ENCODE peak calls at places on chromosome 20, in five cellular contexts. One of them, this sample, is unnamed.

GRCh38 chr20:10902836-10903410 is 229.1 kb upstream of the JAG1 start:
- DNase-seq in OCI-LY7: no peak
- DNase-seq in transverse colon: no peak
- DNase-seq in choroid plexus epithelial cell: peak
- DNase-seq in dorsolateral prefrontal cortex: no peak
- DNase-seq in this sample: peak

GRCh38 chr20:61220131-61220530 is 31.9 kb upstream of the CDH4 start:
- DNase-seq in transverse colon: no peak
- DNase-seq in dorsolateral prefrontal cortex: no peak
- DNase-seq in choroid plexus epithelial cell: no peak
- DNase-seq in OCI-LY7: no peak
- DNase-seq in this sample: no peak

GRCh38 chr20:45904583-45905504 is 7.1 kb downstream of the PLTP start:
- DNase-seq in OCI-LY7: no peak
- DNase-seq in transverse colon: no peak
- DNase-seq in dorsolateral prefrontal cortex: no peak
- DNase-seq in choroid plexus epithelial cell: no peak
- DNase-seq in this sample: no peak

GRCh38 chr20:56540415-56540814 is 7.4 kb downstream of the FAM209B start:
- DNase-seq in OCI-LY7: no peak
- DNase-seq in choroid plexus epithelial cell: peak
- DNase-seq in dorsolateral prefrontal cortex: no peak
- DNase-seq in transverse colon: no peak
- DNase-seq in this sample: peak

GRCh38 chr20:38275815-38276550 is 15.4 kb upstream of the KIAA1755 start:
- DNase-seq in OCI-LY7: no peak
- DNase-seq in choroid plexus epithelial cell: peak
- DNase-seq in transverse colon: no peak
- DNase-seq in dorsolateral prefrontal cortex: no peak
- DNase-seq in this sample: peak

GRCh38 chr20:301886-302848 is 4.8 kb downstream of the ZCCHC3 start:
- DNase-seq in OCI-LY7: no peak
- DNase-seq in dorsolateral prefrontal cortex: no peak
- DNase-seq in transverse colon: no peak
- DNase-seq in choroid plexus epithelial cell: no peak
- DNase-seq in this sample: no peak

GRCh38 chr20:56706867-56707360 is 77.8 kb downstream of the TFAP2C start:
- DNase-seq in dorsolateral prefrontal cortex: no peak
- DNase-seq in choroid plexus epithelial cell: no peak
- DNase-seq in OCI-LY7: no peak
- DNase-seq in transverse colon: no peak
- DNase-seq in this sample: peak

GRCh38 chr20:35643045-35643444 is 21.7 kb downstream of the CPNE1 start:
- DNase-seq in OCI-LY7: no peak
- DNase-seq in transverse colon: no peak
- DNase-seq in dorsolateral prefrontal cortex: no peak
- DNase-seq in choroid plexus epithelial cell: no peak
- DNase-seq in this sample: no peak

GRCh38 chr20:38447931-38448675 is 13.0 kb upstream of the SNHG17 start:
- DNase-seq in transverse colon: no peak
- DNase-seq in dorsolateral prefrontal cortex: no peak
- DNase-seq in OCI-LY7: peak
- DNase-seq in choroid plexus epithelial cell: no peak
- DNase-seq in this sample: no peak

GRCh38 chr20:49929142-49929494 is 7.1 kb upstream of the RNF114 start:
- DNase-seq in dorsolateral prefrontal cortex: no peak
- DNase-seq in transverse colon: peak
- DNase-seq in OCI-LY7: no peak
- DNase-seq in choroid plexus epithelial cell: no peak
- DNase-seq in this sample: no peak

GRCh38 chr20:1334370-1334731 is 5.4 kb upstream of the SDCBP2 start:
- DNase-seq in transverse colon: no peak
- DNase-seq in dorsolateral prefrontal cortex: no peak
- DNase-seq in choroid plexus epithelial cell: no peak
- DNase-seq in OCI-LY7: no peak
- DNase-seq in this sample: no peak

GRCh38 chr20:15119852-15120251 is 782.4 kb upstream of the FLRT3 start:
- DNase-seq in transverse colon: no peak
- DNase-seq in choroid plexus epithelial cell: no peak
- DNase-seq in dorsolateral prefrontal cortex: no peak
- DNase-seq in OCI-LY7: no peak
- DNase-seq in this sample: no peak

GRCh38 chr20:15122613-15123012 is 785.2 kb upstream of the FLRT3 start:
- DNase-seq in dorsolateral prefrontal cortex: no peak
- DNase-seq in choroid plexus epithelial cell: no peak
- DNase-seq in transverse colon: no peak
- DNase-seq in OCI-LY7: no peak
- DNase-seq in this sample: no peak
- TF ChIP-seq CTCF in dorsolateral prefrontal cortex: no peak
- TF ChIP-seq CTCF in choroid plexus epithelial cell: no peak
- TF ChIP-seq CTCF in transverse colon: no peak
- TF ChIP-seq CTCF in OCI-LY7: no peak
- TF ChIP-seq CTCF in this sample: no peak

DNA sequence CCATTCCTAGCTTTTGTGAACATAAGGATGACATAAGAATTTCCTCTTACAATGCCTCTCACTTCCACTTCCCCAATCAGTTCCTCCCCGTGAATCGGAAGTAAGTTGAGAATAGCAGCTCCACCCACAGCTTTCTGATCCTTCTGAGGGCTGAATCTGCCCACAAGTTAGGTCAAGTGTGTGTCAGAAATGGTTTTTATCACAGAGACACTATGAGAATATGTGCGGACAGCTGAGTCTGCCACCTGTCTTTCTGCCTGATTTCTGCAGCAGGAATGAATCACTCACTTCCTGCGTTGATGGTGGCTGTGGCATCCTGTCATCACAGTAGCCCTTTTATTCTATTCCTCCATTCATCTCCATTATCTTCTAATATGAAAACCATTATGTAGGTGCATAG is 70.2 kb downstream of the RIN2 start:
- DNase-seq in dorsolateral prefrontal cortex: peak
- DNase-seq in transverse colon: no peak
- DNase-seq in choroid plexus epithelial cell: peak
- DNase-seq in OCI-LY7: peak
- DNase-seq in this sample: peak
- TF ChIP-seq CTCF in dorsolateral prefrontal cortex: peak
- TF ChIP-seq CTCF in transverse colon: no peak
- TF ChIP-seq CTCF in choroid plexus epithelial cell: peak
- TF ChIP-seq CTCF in OCI-LY7: peak
- TF ChIP-seq CTCF in this sample: peak

DNA sequence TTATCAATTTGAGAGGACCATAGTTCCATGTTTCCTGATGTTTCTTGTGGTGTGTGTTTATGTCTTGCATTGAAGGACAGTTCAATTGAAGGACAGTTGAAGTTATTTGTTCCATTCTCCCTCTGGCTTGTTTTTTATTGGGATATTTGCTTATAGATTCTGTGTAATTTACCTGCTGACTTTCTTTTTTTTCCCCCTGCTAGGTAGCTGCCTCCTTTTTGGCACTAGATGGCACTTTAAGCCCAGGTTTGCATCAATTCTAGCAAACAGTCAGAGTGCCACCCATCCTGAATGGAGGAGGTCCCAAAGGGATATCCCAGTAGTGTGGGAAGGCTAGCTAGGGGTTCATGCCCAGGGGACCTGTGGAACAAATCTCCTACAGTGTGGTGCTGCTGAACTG is 78.1 kb downstream of the CFAP61 start:
- DNase-seq in choroid plexus epithelial cell: peak
- DNase-seq in OCI-LY7: peak
- DNase-seq in transverse colon: no peak
- DNase-seq in dorsolateral prefrontal cortex: no peak
- DNase-seq in this sample: peak
- TF ChIP-seq CTCF in choroid plexus epithelial cell: peak
- TF ChIP-seq CTCF in OCI-LY7: peak
- TF ChIP-seq CTCF in transverse colon: peak
- TF ChIP-seq CTCF in dorsolateral prefrontal cortex: no peak
- TF ChIP-seq CTCF in this sample: peak

GRCh38 chr20:4289875-4290274 is 274.5 kb upstream of the RNF24 start:
- DNase-seq in transverse colon: no peak
- DNase-seq in dorsolateral prefrontal cortex: no peak
- DNase-seq in OCI-LY7: no peak
- DNase-seq in choroid plexus epithelial cell: no peak
- DNase-seq in this sample: no peak
- TF ChIP-seq CTCF in transverse colon: no peak
- TF ChIP-seq CTCF in dorsolateral prefrontal cortex: no peak
- TF ChIP-seq CTCF in OCI-LY7: peak
- TF ChIP-seq CTCF in choroid plexus epithelial cell: peak
- TF ChIP-seq CTCF in this sample: no peak

GRCh38 chr20:52012093-52012492 is 179.5 kb downstream of the ZFP64 start:
- DNase-seq in choroid plexus epithelial cell: no peak
- DNase-seq in dorsolateral prefrontal cortex: no peak
- DNase-seq in transverse colon: no peak
- DNase-seq in OCI-LY7: no peak
- DNase-seq in this sample: no peak

GRCh38 chr20:52008874-52009273 is 182.7 kb downstream of the ZFP64 start:
- DNase-seq in choroid plexus epithelial cell: no peak
- DNase-seq in dorsolateral prefrontal cortex: no peak
- DNase-seq in OCI-LY7: no peak
- DNase-seq in transverse colon: no peak
- DNase-seq in this sample: no peak

GRCh38 chr20:52015155-52015554 is 176.4 kb downstream of the ZFP64 start:
- DNase-seq in choroid plexus epithelial cell: no peak
- DNase-seq in dorsolateral prefrontal cortex: no peak
- DNase-seq in transverse colon: no peak
- DNase-seq in OCI-LY7: no peak
- DNase-seq in this sample: no peak

GRCh38 chr20:52011093-52011492 is 180.5 kb downstream of the ZFP64 start:
- DNase-seq in transverse colon: no peak
- DNase-seq in choroid plexus epithelial cell: no peak
- DNase-seq in dorsolateral prefrontal cortex: no peak
- DNase-seq in OCI-LY7: no peak
- DNase-seq in this sample: no peak

DNA sequence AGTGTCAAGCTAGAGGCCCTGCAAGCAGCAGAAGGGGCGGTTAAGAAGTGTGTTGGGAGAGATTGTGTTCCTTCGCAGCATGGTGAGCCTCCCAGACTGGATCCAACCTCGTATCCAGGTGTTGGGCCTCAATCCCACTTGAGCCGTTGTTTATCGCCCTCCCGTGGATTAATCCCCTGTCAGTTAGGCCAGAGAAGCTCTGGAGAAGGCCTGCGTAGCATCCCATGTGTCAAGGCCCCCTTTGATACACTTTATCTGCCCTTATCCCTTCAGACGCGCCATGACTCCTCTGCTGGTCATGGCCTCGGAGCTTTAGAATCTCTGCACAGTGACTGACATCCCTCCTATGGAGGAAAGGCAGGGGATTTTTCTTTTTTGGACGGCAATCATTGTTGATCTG is 181.0 kb downstream of the ZFP64 start:
- DNase-seq in choroid plexus epithelial cell: no peak
- DNase-seq in transverse colon: no peak
- DNase-seq in OCI-LY7: no peak
- DNase-seq in dorsolateral prefrontal cortex: no peak
- DNase-seq in this sample: no peak
- TF ChIP-seq CTCF in choroid plexus epithelial cell: no peak
- TF ChIP-seq CTCF in transverse colon: no peak
- TF ChIP-seq CTCF in OCI-LY7: no peak
- TF ChIP-seq CTCF in dorsolateral prefrontal cortex: no peak
- TF ChIP-seq CTCF in this sample: no peak

This sample was measured in fibroblast of pulmonary artery.